ENCODE peak calls at places on chromosomes 12 and 14, in six cellular contexts. D is mucosa of descending colon; M is RWPE1; N is tibial nerve; T is effector memory CD8-positive, alpha-beta T cell; X is activated CD8-positive, alpha-beta memory T cell treated with anti-CD3 and anti-CD28 coated beads, Interleukin-2, amount 50 U/mL, for 48 hours. R is an unnamed sample.

GRCh38 chr14:56117765-56118610 is at the start of gene PELI2:
- DNase-seq in D (peak), X (peak), T (peak), M (no peak), N (peak), R (peak)

GRCh38 chr14:34614638-34615037 is 15.3 kb downstream of the SNX6 start:
- DNase-seq in X (no peak), N (no peak), M (no peak), D (no peak), T (no peak), R (no peak)

GRCh38 chr14:29043751-29044150 is 277.2 kb downstream of the FOXG1 start:
- DNase-seq in M (no peak), N (no peak), D (no peak), T (no peak), X (no peak), R (no peak)

GRCh38 chr12:122093098-122093883 is 14.7 kb downstream of the MLXIP start:
- DNase-seq in T (no peak), X (no peak), N (no peak), M (no peak), D (no peak), R (no peak)

GRCh38 chr14:103698380-103699260 is 16.6 kb downstream of the XRCC3 start:
- DNase-seq in T (no peak), X (no peak), N (no peak), D (peak), M (peak), R (no peak)

GRCh38 chr12:67441736-67442346 is 172.7 kb downstream of the CAND1 start:
- DNase-seq in N (peak), X (peak), M (peak), D (peak), T (peak), R (peak)

GRCh38 chr12:104687823-104688573 is 231.2 kb downstream of the CHST11 start:
- DNase-seq in T (peak), M (no peak), D (no peak), N (no peak), X (no peak), R (no peak)

GRCh38 chr12:21502164-21502496 is 541 bp downstream of the GOLT1B start:
- DNase-seq in D (no peak), T (no peak), N (no peak), X (no peak), M (peak), R (peak)

GRCh38 chr12:52529846-52530245 is 9.7 kb upstream of the KRT5 start:
- DNase-seq in N (no peak), M (no peak), D (no peak), X (no peak), T (no peak), R (no peak)